ENCODE peak calls at places on chromosome 3, in four cellular contexts. M, Q, X and E are unnamed samples.

GRCh38 chr3:141103067-141103466 is 51.9 kb downstream of the SPSB4 start:
- DNase-seq in M (no peak), Q (no peak), X (no peak), E (no peak)

GRCh38 chr3:189954733-189955665 is 165.7 kb downstream of the P3H2 start:
- DNase-seq in M (no peak), Q (no peak), X (no peak), E (no peak)

GRCh38 chr3:4006288-4006687 is 207.1 kb downstream of the LRRN1 start:
- DNase-seq in M (no peak), Q (no peak), X (no peak), E (no peak)

GRCh38 chr3:98513136-98513535 is 9.6 kb downstream of the CLDND1 start:
- DNase-seq in M (no peak), Q (no peak), X (no peak), E (no peak)

GRCh38 chr3:106578911-106579310 is 710.1 kb upstream of the CBLB start:
- DNase-seq in M (no peak), Q (no peak), X (no peak), E (no peak)

GRCh38 chr3:137812018-137812417 is 47.9 kb downstream of the SOX14 start:
- DNase-seq in M (no peak), Q (no peak), X (no peak), E (no peak)

GRCh38 chr3:185852562-185853135 is 27.8 kb upstream of the IGF2BP2 start:
- DNase-seq in M (no peak), Q (no peak), X (no peak), E (no peak)

GRCh38 chr3:182244222-182244971 is 532.7 kb downstream of the SOX2 start:
- DNase-seq in M (no peak), Q (no peak), X (no peak), E (no peak)

GRCh38 chr3:158531334-158531733 is 39.7 kb upstream of the MLF1 start:
- DNase-seq in M (no peak), Q (no peak), X (no peak), E (no peak)

GRCh38 chr3:128698211-128699011 is 27.6 kb upstream of the RAB7A start:
- DNase-seq in M (peak), Q (peak), X (peak), E (no peak)
- TF ChIP-seq POLR2A in M (no peak), Q (peak), X (no peak), E (no peak)

GRCh38 chr3:58666683-58667082 is at the start of gene FAM3D:
- DNase-seq in M (no peak), Q (no peak), X (no peak), E (no peak)
- TF ChIP-seq POLR2A in M (no peak), Q (no peak), X (no peak), E (no peak)

GRCh38 chr3:175247629-175248028 is 388.5 kb downstream of the NAALADL2 start:
- DNase-seq in M (no peak), Q (no peak), X (no peak), E (no peak)
- TF ChIP-seq POLR2A in M (no peak), Q (no peak), X (no peak), E (no peak)

DNA sequence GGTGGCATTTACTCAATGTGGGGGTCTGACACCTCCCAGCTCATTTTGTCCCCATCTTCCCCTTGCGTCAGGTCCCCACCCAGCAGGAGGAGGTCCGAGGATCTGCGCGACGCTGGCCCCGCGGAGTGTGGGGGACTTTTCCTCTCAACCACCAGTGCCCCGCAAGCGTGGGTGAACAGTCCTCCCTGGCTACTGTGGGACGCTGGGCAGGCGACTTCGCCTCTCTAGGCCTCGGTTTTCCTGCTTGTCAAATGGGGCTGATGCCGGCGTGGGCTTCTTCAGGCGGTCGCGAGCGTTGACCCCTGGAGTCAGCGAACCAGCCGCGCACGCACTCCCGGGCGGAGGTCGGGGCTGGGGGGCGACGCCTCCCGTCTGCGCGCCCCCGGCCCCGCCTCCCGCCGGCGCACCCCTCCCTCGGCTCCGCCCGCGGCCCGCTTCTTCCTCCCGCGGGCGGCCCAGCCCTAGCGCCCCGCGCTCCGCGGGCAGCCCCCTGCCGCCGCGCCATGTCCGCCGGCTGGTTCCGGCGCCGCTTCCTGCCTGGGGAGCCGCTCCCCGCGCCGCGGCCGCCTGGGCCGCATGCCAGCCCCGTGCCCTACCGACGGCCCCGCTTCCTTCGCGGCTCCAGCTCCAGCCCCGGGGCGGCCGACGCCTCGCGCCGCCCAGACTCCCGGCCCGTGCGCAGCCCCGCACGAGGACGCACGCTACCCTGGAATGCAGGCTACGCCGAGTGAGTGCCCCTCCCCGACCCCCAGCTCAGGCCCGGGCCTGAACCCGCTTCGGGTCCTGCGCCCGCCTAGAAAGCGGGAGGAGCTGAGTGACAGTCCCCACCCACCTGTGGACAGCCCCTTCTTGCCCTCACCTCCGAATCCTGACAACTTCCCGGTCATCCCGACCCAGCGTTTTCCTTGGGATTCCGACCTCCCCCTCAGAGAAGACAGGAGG is at the start of gene PPM1M:
- DNase-seq in M (peak), Q (peak), X (peak), E (peak)
- TF ChIP-seq POLR2A in M (no peak), Q (peak), X (no peak), E (no peak)

DNA sequence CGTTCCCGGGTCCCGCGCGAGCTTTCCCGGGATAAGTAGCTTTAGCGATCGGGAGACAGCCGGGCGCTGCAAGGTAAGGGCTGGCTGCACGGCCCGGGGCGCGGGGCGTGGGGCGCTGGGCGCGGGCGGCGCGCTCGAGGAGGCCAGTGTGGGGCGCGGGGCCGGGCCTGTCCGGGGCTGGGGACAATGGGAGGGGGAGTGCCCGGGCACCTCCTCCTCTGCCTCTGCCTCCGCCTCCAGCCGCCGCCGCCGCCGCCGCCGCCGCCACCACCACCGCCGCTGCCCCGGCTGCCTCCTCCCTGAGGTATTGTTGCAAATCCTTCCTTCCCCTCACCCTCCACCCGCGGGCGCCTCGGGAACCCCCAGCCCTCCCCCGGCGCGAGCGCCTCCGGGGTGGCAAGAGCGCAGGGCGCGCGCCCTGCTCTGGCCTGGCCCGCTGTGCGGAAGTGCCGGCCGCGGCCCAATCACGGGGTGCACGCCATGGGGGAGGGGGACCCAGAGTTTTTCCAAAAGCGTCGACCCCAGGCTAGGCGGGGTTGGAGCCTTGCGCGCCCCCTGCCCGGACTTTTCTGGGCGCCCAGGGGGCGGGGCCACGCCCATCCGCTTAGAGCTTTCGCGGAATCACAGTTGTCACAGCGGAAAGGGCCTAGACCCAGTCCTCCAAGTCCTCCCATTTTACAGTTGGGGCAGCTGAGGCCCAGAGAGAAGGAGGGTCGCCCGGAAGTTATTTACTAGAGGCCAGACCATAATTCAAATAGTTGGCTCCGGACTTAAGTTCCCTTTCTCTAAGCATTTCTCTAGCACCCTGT is at the start of gene LPP:
- DNase-seq in M (peak), Q (peak), X (peak), E (no peak)
- TF ChIP-seq POLR2A in M (no peak), Q (peak), X (peak), E (no peak)

DNA sequence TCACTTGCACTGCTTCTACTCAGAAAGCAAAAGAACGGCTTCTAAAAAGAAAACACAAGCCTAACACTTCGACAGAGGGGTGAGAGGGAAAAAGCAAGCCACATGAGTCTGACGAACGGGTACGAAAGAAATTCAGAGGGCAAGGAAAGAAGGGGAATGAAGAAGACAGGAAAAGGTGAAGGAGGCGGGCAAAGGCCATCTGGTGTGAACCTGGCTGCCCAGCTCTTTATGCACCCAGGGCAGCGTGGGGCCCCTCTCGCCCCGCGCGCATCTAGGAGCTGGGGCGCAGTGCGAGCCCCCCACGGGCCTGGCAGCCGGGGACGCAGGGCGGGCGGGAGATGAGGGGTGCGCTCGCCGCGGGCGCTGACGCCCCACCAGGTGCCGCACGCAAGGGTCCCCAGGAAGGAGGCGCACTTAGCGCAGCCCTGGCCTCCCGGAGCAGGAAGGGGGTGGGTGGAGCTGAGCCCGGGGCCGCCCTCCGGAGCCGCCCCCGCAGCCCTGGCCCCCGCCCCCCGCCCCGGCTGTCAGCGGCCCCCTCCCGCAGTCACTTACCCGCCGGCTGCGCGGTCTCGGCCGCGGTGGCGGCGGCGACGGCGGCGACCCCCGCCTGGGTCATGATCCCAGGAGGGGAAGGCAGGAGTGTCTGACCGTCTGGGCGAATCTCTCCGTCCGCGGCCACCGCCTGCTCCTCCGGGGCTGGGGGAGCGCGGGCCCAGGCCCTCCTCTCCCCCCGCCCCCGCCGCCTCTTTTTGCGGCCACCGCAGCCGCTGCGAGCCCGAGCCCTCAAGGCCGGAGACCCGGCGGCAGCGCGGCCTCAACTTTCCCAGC is at the start of gene USF3:
- DNase-seq in M (peak), Q (peak), X (peak), E (no peak)
- TF ChIP-seq POLR2A in M (no peak), Q (peak), X (no peak), E (peak)

GRCh38 chr3:117463716-117464115 is 754.1 kb downstream of the TUSC7 start:
- DNase-seq in M (no peak), Q (no peak), X (no peak), E (no peak)
- TF ChIP-seq POLR2A in M (no peak), Q (no peak), X (no peak), E (no peak)

DNA sequence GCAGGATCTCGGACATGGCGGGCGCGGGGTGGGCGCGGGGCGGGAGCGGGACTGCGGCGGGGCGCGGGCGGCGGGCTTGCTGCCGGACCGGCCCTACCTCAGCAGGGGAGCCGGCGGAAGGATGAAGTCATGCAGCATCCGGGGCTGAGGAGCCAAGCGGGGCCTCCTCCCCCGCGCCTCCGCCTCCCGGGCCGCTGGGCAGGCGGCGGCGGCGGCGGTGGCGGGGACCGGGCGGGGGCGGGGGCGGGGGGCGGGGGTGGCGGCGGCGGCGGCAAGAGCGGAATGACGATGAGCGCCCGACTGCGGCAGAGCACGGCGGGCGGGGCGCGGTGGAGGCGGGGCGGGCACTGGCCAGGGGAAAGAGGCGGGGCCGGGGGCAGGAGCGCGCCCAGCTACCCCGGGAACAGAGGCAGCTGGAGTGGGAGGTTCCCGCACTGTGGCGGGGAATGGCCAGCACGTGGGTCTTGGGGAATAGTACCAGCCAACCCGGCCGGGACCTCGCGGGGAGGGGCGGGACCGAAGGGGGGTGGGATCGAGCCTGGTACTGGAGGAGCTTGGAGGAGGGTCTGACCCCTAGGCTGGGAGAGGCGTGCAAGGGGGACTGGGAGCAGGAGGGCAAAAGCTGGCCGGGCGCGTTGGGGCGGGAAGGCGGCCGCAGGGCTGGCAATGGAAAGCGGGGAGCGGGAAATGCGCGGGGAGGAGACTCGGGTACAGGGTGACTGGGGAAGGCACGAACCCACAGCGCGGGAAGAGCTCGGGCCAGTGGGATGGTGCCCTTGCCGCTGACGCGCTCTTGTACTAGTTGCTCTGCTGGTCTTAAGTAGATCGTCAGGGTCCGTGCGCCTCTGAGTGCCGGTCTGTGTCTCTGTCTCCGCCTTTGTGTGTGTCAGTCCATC is at the start of gene CAMK2N2:
- DNase-seq in M (peak), Q (no peak), X (peak), E (no peak)
- TF ChIP-seq POLR2A in M (no peak), Q (no peak), X (no peak), E (no peak)